ENCODE peak calls at places on chromosomes 11 and 22, in five cellular contexts. C is fibroblast of the aortic adventitia; S is pancreas; Q is CD8-positive, alpha-beta T cell; H is esophagus muscularis mucosa. I is an unnamed sample.

GRCh38 chr11:129695543-129696308 is 119.9 kb upstream of the TMEM45B start:
- DNase-seq in C (peak; percentile 16), S (peak; percentile 88), Q (peak; percentile 70), H (no peak), I (peak; percentile 68)

GRCh38 chr22:34946339-34946985 is 119.5 kb upstream of the ISX start:
- DNase-seq in C (no peak), S (no peak), Q (no peak), H (no peak), I (no peak)

GRCh38 chr22:19960491-19961200 is 19.0 kb upstream of the TXNRD2 start:
- DNase-seq in C (no peak), S (peak; percentile 40), Q (no peak), H (no peak), I (no peak)

GRCh38 chr22:37232140-37232998 is 11.7 kb downstream of the RAC2 start:
- DNase-seq in C (no peak), S (no peak), Q (peak; percentile 20), H (no peak), I (no peak)

GRCh38 chr11:1459219-1459575 is 27.4 kb downstream of the MOB2 start:
- DNase-seq in C (no peak), S (no peak), Q (no peak), H (no peak), I (no peak)

GRCh38 chr11:94623120-94623735 is 56.1 kb downstream of the PIWIL4 start:
- DNase-seq in C (peak; percentile 83), S (no peak), Q (peak; percentile 39), H (no peak), I (peak; percentile 90)

GRCh38 chr22:45600791-45601730 is 70.6 kb upstream of the ATXN10 start:
- DNase-seq in C (peak; percentile 72), S (no peak), Q (no peak), H (no peak), I (peak; percentile 63)

GRCh38 chr11:62573006-62573591 is 592 bp downstream of the EEF1G start:
- DNase-seq in C (peak; percentile 27), S (no peak), Q (peak; percentile 44), H (no peak), I (no peak)

GRCh38 chr11:58924230-58924629 is 15.1 kb upstream of the GLYATL1 start:
- DNase-seq in C (no peak), S (no peak), Q (no peak), H (no peak), I (no peak)

GRCh38 chr11:11178671-11179070 is 174.4 kb downstream of the CSNK2A3 start:
- DNase-seq in C (no peak), S (no peak), Q (no peak), H (no peak), I (peak; percentile 13)

GRCh38 chr11:46680164-46680760 is 20.2 kb downstream of the ARHGAP1 start:
- DNase-seq in C (no peak), S (no peak), Q (no peak), H (no peak), I (no peak)

GRCh38 chr11:9263840-9264380 is 1.2 kb downstream of the DENND5A start:
- DNase-seq in C (no peak), S (no peak), Q (peak; percentile 30), H (no peak), I (no peak)
- H3K4me3 ChIP-seq in C (peak overlapping the region; percentile 90), S (peak overlapping the region; percentile 65), Q (peak overlapping the region; percentile 79), H (peak overlapping the region; percentile 84), I (peak overlapping the region; percentile 74)

GRCh38 chr22:29451863-29452262 is 13.5 kb downstream of the RFPL1 start:
- DNase-seq in C (no peak), S (no peak), Q (no peak), H (no peak), I (no peak)
- TF ChIP-seq CTCF in C (no peak), S (no peak), Q (no peak), H (no peak), I (no peak)

GRCh38 chr11:120035756-120036155 is 102.2 kb downstream of the TRIM29 start:
- DNase-seq in C (no peak), S (no peak), Q (no peak), H (no peak), I (no peak)
- H3K4me3 ChIP-seq in C (no peak overlapping the region), S (no peak overlapping the region), Q (no peak overlapping the region), H (no peak overlapping the region), I (no peak overlapping the region)

GRCh38 chr11:36155770-36156485 is 133.3 kb downstream of the COMMD9 start:
- DNase-seq in C (peak; percentile 58), S (no peak), Q (no peak), H (no peak), I (peak; percentile 72)
- TF ChIP-seq CTCF in C (peak; percentile 20), S (no peak), Q (no peak), H (no peak), I (peak; percentile 23)

GRCh38 chr22:42688241-42688913 is 32.3 kb downstream of the A4GALT start:
- DNase-seq in C (peak; percentile 98), S (no peak), Q (no peak), H (peak; percentile 98), I (peak; percentile 92)
- H3K4me3 ChIP-seq in C (no peak overlapping the region), S (no peak overlapping the region), Q (no peak overlapping the region), H (peak overlapping the region; percentile 28), I (no peak overlapping the region)

GRCh38 chr22:25236417-25236816 is 17.0 kb downstream of the CRYBB2 start:
- DNase-seq in C (no peak), S (no peak), Q (no peak), H (no peak), I (no peak)

GRCh38 chr22:25232301-25232700 is 12.9 kb downstream of the CRYBB2 start:
- DNase-seq in C (peak; percentile 44), S (no peak), Q (no peak), H (no peak), I (peak; percentile 80)

GRCh38 chr22:25237503-25237902 is 18.1 kb downstream of the CRYBB2 start:
- DNase-seq in C (no peak), S (no peak), Q (no peak), H (no peak), I (no peak)

DNA sequence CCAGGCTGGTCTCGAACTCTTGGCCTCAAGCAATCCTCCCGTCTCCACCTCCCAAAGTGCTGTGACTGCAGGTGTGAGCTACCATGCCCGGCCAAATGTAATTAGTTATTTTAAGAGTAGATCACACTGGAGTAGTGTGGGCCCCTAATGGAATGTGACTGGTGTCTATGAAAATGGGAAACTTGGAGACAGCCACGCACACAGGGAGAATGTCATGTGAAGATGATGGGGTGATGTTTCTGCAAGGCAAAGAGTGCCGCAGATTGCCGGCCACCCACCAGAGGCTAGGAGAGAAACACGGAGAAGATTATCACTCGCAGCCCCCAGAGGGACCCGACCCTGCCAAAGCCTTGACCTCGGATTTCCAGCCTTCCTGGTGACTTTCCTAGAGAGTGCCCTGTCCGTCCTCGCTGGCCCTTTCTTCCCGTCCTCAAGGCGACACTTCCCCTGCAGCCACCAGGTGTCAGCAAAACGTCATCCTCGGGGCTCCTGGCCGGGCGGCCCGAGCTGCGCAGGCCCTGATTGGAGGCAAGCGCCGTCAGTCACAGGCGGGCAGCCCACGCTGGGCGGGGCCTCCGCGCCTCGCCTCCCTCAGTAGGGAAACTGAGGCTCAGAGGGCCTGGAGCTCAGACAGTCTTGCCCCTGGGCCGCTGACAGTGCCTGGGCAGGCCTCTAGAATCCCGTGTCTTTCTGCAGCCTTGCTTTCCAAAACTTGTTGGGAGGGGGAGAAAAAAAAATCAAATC is 16.3 kb downstream of the CRYBB2 start:
- DNase-seq in C (peak; percentile 64), S (peak; percentile 92), Q (peak; percentile 65), H (no peak), I (peak; percentile 81)
- TF ChIP-seq CTCF in C (peak; percentile 50), S (peak; percentile 47), Q (peak; percentile 32), H (peak; percentile 30), I (peak; percentile 69)

DNA sequence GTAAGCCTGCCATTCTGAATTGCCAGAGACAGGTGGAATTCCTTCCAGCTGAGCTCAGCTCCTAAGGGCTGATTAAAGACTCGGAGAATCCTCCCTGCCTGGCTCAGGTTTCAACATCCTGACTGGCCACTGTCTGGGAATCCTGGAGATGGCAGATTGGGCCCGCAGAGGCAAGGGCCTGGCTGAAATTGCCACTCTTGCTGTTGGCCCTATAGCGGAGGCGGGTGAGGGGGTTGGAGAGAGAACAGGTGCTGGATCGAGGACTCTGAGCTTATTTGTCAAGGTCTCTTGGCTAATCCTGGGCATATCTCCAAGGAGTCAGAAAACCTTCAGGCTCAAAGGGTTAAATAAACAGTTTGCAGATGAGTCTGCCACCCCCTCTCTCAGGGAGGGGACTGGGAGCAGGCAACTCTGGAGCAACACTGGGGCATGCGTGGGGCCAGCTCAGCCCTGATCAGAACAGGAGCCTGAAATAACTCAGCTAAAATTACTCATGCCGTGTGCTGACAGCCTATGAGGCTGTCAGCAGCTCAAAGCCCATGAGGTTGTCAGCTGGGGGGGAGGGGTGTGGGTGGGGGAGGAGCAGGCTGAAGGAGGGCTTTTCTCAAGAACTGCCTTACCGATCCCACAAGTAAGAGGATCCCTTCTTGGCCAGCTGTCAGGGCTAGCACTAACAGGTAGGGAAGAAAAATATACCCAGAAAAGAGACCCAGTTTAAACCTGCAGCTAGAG is 14.7 kb upstream of the MFRP start:
- DNase-seq in C (peak; percentile 45), S (peak; percentile 88), Q (no peak), H (no peak), I (peak; percentile 97)
- H3K4me3 ChIP-seq in C (no peak overlapping the region), S (no peak overlapping the region), Q (no peak overlapping the region), H (peak overlapping the region; percentile 3), I (no peak overlapping the region)

I was measured in epithelial cell of esophagus.